ENCODE peak calls at places on chromosomes 6 and 20, in four cellular contexts. D is NCI-H460, C is body of pancreas, Z is neural crest cell. O is an unnamed sample.

GRCh38 chr6:80988892-80989291 is 763.6 kb downstream of the TENT5A start:
- DNase-seq in C (no peak), D (no peak), Z (no peak), O (no peak)

GRCh38 chr6:25150031-25150430 is 129.1 kb upstream of the CARMIL1 start:
- DNase-seq in C (no peak), Z (no peak), D (no peak), O (no peak)

GRCh38 chr20:46282669-46283068 is 25.6 kb downstream of the CDH22 start:
- DNase-seq in D (no peak), C (no peak), Z (no peak), O (no peak)

GRCh38 chr6:113901482-113901881 is 44.3 kb downstream of the MARCKS start:
- DNase-seq in D (no peak), C (no peak), Z (no peak), O (no peak)

GRCh38 chr20:25632940-25633790 is 9.4 kb upstream of the NANP start:
- DNase-seq in Z (no peak), C (no peak), D (no peak), O (no peak)

GRCh38 chr6:35727206-35727934 is 9.5 kb upstream of the ARMC12 start:
- DNase-seq in Z (peak), D (no peak), C (peak), O (peak)

GRCh38 chr6:90343581-90343980 is 46.9 kb upstream of the BACH2 start:
- DNase-seq in C (no peak), D (no peak), Z (no peak), O (no peak)

GRCh38 chr6:43798688-43799444 is 28.9 kb downstream of the VEGFA start:
- DNase-seq in D (peak), Z (no peak), C (peak), O (no peak)

GRCh38 chr6:35238843-35239289 is 20.7 kb upstream of the ZNF76 start:
- DNase-seq in C (no peak), D (no peak), Z (no peak), O (no peak)

GRCh38 chr6:147053311-147053921 is 150.8 kb upstream of the STXBP5 start:
- DNase-seq in Z (no peak), D (no peak), C (no peak), O (no peak)

GRCh38 chr20:3735768-3736167 is 3.3 kb downstream of the HSPA12B start:
- DNase-seq in C (no peak), Z (no peak), D (no peak), O (no peak)

GRCh38 chr20:35734777-35735649 is 7.0 kb downstream of the RBM39 start:
- DNase-seq in Z (no peak), C (no peak), D (no peak), O (no peak)

GRCh38 chr20:1663917-1664316 is 6.3 kb upstream of the SIRPG start:
- DNase-seq in D (no peak), Z (no peak), C (no peak), O (no peak)

GRCh38 chr6:153852481-153852880 is 186.6 kb upstream of the OPRM1 start:
- DNase-seq in D (no peak), Z (no peak), C (peak), O (no peak)